ENCODE peak calls at places on chromosomes 16 and 17, in four cellular contexts. One of them, this sample, is unnamed.

GRCh38 chr17:20999841-21000532 is 42.8 kb downstream of the USP22 start:
- DNase-seq in CD8-positive, alpha-beta T cell: no peak
- DNase-seq in breast epithelium: no peak
- DNase-seq in adipocyte: no peak
- DNase-seq in this sample: no peak

GRCh38 chr17:40317345-40317873 is 8.4 kb downstream of the RARA start:
- DNase-seq in breast epithelium: no peak
- DNase-seq in adipocyte: peak; percentile 86
- DNase-seq in CD8-positive, alpha-beta T cell: peak; percentile 55
- DNase-seq in this sample: peak; percentile 78

GRCh38 chr17:27892542-27892865 is 661 bp downstream of the LYRM9 start:
- DNase-seq in adipocyte: no peak
- DNase-seq in breast epithelium: no peak
- DNase-seq in CD8-positive, alpha-beta T cell: no peak
- DNase-seq in this sample: no peak

GRCh38 chr17:7307686-7308624 is 527 bp downstream of the EIF5A start:
- DNase-seq in adipocyte: peak; percentile 68
- DNase-seq in CD8-positive, alpha-beta T cell: no peak
- DNase-seq in breast epithelium: no peak
- DNase-seq in this sample: peak; percentile 66

GRCh38 chr17:80187493-80187892 is 17.7 kb downstream of the CARD14 start:
- DNase-seq in CD8-positive, alpha-beta T cell: no peak
- DNase-seq in adipocyte: no peak
- DNase-seq in breast epithelium: peak; percentile 70
- DNase-seq in this sample: peak; percentile 53

GRCh38 chr16:82699711-82700495 is 73.1 kb downstream of the CDH13 start:
- DNase-seq in adipocyte: peak; percentile 91
- DNase-seq in CD8-positive, alpha-beta T cell: no peak
- DNase-seq in breast epithelium: no peak
- DNase-seq in this sample: peak; percentile 14

GRCh38 chr17:76576189-76576588 is 9.5 kb downstream of the ST6GALNAC2 start:
- DNase-seq in CD8-positive, alpha-beta T cell: no peak
- DNase-seq in adipocyte: no peak
- DNase-seq in breast epithelium: no peak
- DNase-seq in this sample: no peak

GRCh38 chr17:20009052-20009301 is 182 bp upstream of the SPECC1 start:
- DNase-seq in breast epithelium: no peak
- DNase-seq in adipocyte: no peak
- DNase-seq in CD8-positive, alpha-beta T cell: no peak
- DNase-seq in this sample: no peak

GRCh38 chr16:54152362-54153239 is 134.0 kb downstream of the IRX3 start:
- DNase-seq in adipocyte: no peak
- DNase-seq in breast epithelium: no peak
- DNase-seq in CD8-positive, alpha-beta T cell: no peak
- DNase-seq in this sample: no peak

GRCh38 chr16:89268987-89269735 is 51.7 kb downstream of the ZNF778 start:
- DNase-seq in adipocyte: peak; percentile 55
- DNase-seq in breast epithelium: no peak
- DNase-seq in CD8-positive, alpha-beta T cell: no peak
- DNase-seq in this sample: peak; percentile 50

GRCh38 chr17:80477647-80478478 is 1.5 kb upstream of the NPTX1 start:
- DNase-seq in CD8-positive, alpha-beta T cell: peak; percentile 57
- DNase-seq in breast epithelium: no peak
- DNase-seq in adipocyte: peak; percentile 82
- DNase-seq in this sample: no peak

GRCh38 chr17:65055280-65055707 is 1.2 kb downstream of the GNA13 start:
- DNase-seq in breast epithelium: no peak
- DNase-seq in adipocyte: no peak
- DNase-seq in CD8-positive, alpha-beta T cell: no peak
- DNase-seq in this sample: no peak

GRCh38 chr17:2844386-2844785 is 48.1 kb downstream of the RAP1GAP2 start:
- DNase-seq in CD8-positive, alpha-beta T cell: no peak
- DNase-seq in adipocyte: no peak
- DNase-seq in breast epithelium: no peak
- DNase-seq in this sample: no peak

GRCh38 chr17:61410100-61410551 is 10.5 kb downstream of the TBX2 start:
- DNase-seq in adipocyte: peak; percentile 27
- DNase-seq in CD8-positive, alpha-beta T cell: peak; percentile 49
- DNase-seq in breast epithelium: peak; percentile 49
- DNase-seq in this sample: peak; percentile 9
- H3K4me3 ChIP-seq in adipocyte: peak overlapping the region; percentile 50
- H3K4me3 ChIP-seq in CD8-positive, alpha-beta T cell: peak overlapping the region; percentile 37
- H3K4me3 ChIP-seq in breast epithelium: no peak overlapping the region
- H3K4me3 ChIP-seq in this sample: peak overlapping the region; percentile 24

GRCh38 chr17:68516732-68517131 is 4.5 kb downstream of the PRKAR1A start:
- DNase-seq in adipocyte: no peak
- DNase-seq in CD8-positive, alpha-beta T cell: no peak
- DNase-seq in breast epithelium: no peak
- DNase-seq in this sample: no peak

GRCh38 chr17:68512967-68513474 is 791 bp downstream of the PRKAR1A start:
- DNase-seq in adipocyte: peak; percentile 72
- DNase-seq in breast epithelium: no peak
- DNase-seq in CD8-positive, alpha-beta T cell: no peak
- DNase-seq in this sample: peak; percentile 61

GRCh38 chr17:68514809-68515208 is 2.6 kb downstream of the PRKAR1A start:
- DNase-seq in adipocyte: peak; percentile 85
- DNase-seq in CD8-positive, alpha-beta T cell: no peak
- DNase-seq in breast epithelium: no peak
- DNase-seq in this sample: no peak

GRCh38 chr17:68513932-68514331 is 1.7 kb downstream of the PRKAR1A start:
- DNase-seq in breast epithelium: no peak
- DNase-seq in CD8-positive, alpha-beta T cell: no peak
- DNase-seq in adipocyte: peak; percentile 27
- DNase-seq in this sample: no peak

DNA sequence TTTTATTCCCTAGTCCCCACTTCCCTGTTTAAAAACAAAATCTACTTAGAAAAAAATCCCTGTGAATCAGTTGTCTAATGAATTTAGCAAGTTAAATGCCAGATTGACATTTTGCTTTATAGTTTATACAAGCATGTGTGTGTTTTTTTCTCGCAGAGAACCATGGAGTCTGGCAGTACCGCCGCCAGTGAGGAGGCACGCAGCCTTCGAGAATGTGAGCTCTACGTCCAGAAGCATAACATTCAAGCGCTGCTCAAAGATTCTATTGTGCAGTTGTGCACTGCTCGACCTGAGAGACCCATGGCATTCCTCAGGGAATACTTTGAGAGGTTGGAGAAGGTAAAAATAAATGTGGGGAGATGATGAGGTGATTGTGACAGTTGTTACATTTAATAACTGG is 3.0 kb downstream of the PRKAR1A start:
- DNase-seq in adipocyte: peak; percentile 51
- DNase-seq in breast epithelium: no peak
- DNase-seq in CD8-positive, alpha-beta T cell: no peak
- DNase-seq in this sample: no peak
- H3K4me3 ChIP-seq in adipocyte: peak overlapping the region; percentile 98
- H3K4me3 ChIP-seq in breast epithelium: no peak overlapping the region
- H3K4me3 ChIP-seq in CD8-positive, alpha-beta T cell: no peak overlapping the region
- H3K4me3 ChIP-seq in this sample: peak overlapping the region; percentile 79

DNA sequence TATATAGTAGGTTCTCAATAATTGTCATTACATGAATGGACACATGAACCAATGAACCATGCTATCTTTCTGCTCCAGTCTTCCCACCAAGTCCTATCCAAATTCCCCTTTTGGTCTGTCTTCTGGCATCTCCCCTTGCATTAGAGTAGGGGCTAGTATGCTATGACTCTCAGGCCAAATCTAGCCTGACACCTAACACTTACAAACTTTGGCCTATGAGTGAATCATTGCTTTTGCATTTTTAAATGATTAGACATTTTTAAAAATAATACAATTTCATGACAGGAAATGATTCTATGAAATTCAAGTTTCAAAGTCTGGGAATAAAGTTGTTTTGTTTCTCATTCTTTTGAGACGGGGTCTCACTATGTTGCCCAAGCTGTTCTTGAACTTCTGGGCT is 102.5 kb upstream of the MAF start:
- DNase-seq in breast epithelium: no peak
- DNase-seq in adipocyte: no peak
- DNase-seq in CD8-positive, alpha-beta T cell: no peak
- DNase-seq in this sample: no peak
- H3K4me3 ChIP-seq in breast epithelium: no peak overlapping the region
- H3K4me3 ChIP-seq in adipocyte: no peak overlapping the region
- H3K4me3 ChIP-seq in CD8-positive, alpha-beta T cell: no peak overlapping the region
- H3K4me3 ChIP-seq in this sample: no peak overlapping the region

GRCh38 chr17:67272312-67273050 is 27.5 kb upstream of the HELZ start:
- DNase-seq in breast epithelium: no peak
- DNase-seq in adipocyte: no peak
- DNase-seq in CD8-positive, alpha-beta T cell: no peak
- DNase-seq in this sample: no peak
- H3K4me3 ChIP-seq in breast epithelium: no peak overlapping the region
- H3K4me3 ChIP-seq in adipocyte: no peak overlapping the region
- H3K4me3 ChIP-seq in CD8-positive, alpha-beta T cell: no peak overlapping the region
- H3K4me3 ChIP-seq in this sample: no peak overlapping the region

DNA sequence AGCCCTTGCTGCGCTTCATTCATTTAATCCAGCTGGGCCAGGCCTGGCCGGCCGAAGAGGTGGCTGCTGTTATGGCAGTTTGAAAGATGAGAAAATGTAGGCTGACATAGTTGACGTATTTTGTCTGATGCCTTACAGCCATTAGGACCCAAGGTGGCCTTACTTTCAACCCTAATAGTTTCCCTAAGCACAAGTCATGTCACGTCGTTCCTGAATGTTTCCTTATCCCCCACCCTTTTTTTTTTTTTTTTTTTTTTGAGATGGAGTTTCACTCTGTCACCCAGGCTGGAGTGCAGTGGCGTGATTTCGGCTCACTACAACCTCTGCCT is 307 bp upstream of the GOT2 start:
- DNase-seq in CD8-positive, alpha-beta T cell: no peak
- DNase-seq in breast epithelium: no peak
- DNase-seq in adipocyte: no peak
- DNase-seq in this sample: no peak
- H3K4me3 ChIP-seq in CD8-positive, alpha-beta T cell: peak overlapping the region; percentile 73
- H3K4me3 ChIP-seq in breast epithelium: peak overlapping the region; percentile 85
- H3K4me3 ChIP-seq in adipocyte: peak overlapping the region; percentile 93
- H3K4me3 ChIP-seq in this sample: peak overlapping the region; percentile 79

DNA sequence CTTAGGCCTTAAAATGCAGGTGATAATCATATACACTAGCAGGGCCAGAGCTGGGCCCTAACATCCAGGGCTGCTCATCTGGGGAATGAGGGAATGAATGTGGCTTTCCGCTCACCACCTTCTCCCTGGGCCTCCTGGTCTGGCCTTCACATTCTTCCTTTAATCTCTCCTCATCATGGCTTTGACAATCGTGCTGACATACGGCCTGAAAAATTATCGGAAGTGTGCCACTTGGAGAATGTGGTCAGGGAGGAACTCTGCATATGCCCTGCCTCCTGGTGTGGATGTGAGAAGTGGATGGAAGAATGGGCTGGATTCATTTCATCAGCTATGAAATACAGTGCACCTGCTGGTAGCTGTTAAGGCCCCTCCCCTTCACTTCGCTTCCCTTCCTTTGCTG is 2.4 kb downstream of the WSCD1 start:
- DNase-seq in breast epithelium: no peak
- DNase-seq in adipocyte: no peak
- DNase-seq in CD8-positive, alpha-beta T cell: no peak
- DNase-seq in this sample: no peak
- H3K4me3 ChIP-seq in breast epithelium: no peak overlapping the region
- H3K4me3 ChIP-seq in adipocyte: no peak overlapping the region
- H3K4me3 ChIP-seq in CD8-positive, alpha-beta T cell: no peak overlapping the region
- H3K4me3 ChIP-seq in this sample: no peak overlapping the region

GRCh38 chr17:38429476-38430100 is 1.3 kb downstream of the ARHGAP23 start:
- DNase-seq in adipocyte: no peak
- DNase-seq in breast epithelium: no peak
- DNase-seq in CD8-positive, alpha-beta T cell: no peak
- DNase-seq in this sample: no peak
- H3K4me3 ChIP-seq in adipocyte: peak overlapping the region; percentile 86
- H3K4me3 ChIP-seq in breast epithelium: peak overlapping the region; percentile 88
- H3K4me3 ChIP-seq in CD8-positive, alpha-beta T cell: no peak overlapping the region
- H3K4me3 ChIP-seq in this sample: peak overlapping the region; percentile 99